ENCODE peak calls at places on chromosomes 12 and 14, in four cellular contexts. V is mucosa of descending colon, T is uterus, D is progenitor cell of endocrine pancreas. Z is an unnamed sample.

GRCh38 chr12:107320929-107321618 is 227.7 kb upstream of the CRY1 start:
- DNase-seq in V (peak; percentile 28), D (no peak), T (no peak), Z (no peak)

GRCh38 chr12:111322336-111323250 is 46.3 kb downstream of the PHETA1 start:
- DNase-seq in V (no peak), D (no peak), T (no peak), Z (no peak)

GRCh38 chr14:95056476-95056875 is 100.9 kb downstream of the DICER1 start:
- DNase-seq in T (no peak), D (no peak), V (no peak), Z (no peak)

GRCh38 chr12:50514526-50515276 is 9.9 kb downstream of the DIP2B start:
- DNase-seq in D (no peak), T (no peak), V (no peak), Z (no peak)

GRCh38 chr12:47903151-47903611 is 1.6 kb downstream of the VDR start:
- DNase-seq in V (peak; percentile 79), D (no peak), T (no peak), Z (no peak)

GRCh38 chr12:63913929-63914328 is 69.4 kb downstream of the SRGAP1 start:
- DNase-seq in V (no peak), T (no peak), D (no peak), Z (no peak)

GRCh38 chr14:58341152-58341748 is 42.9 kb downstream of the ARID4A start:
- DNase-seq in V (no peak), T (no peak), D (no peak), Z (no peak)

GRCh38 chr12:95608252-95609033 is 57.2 kb upstream of the USP44 start:
- DNase-seq in T (peak; percentile 36), V (peak; percentile 33), D (no peak), Z (no peak)

GRCh38 chr12:100393202-100393601 is 36.3 kb downstream of the SLC17A8 start:
- DNase-seq in T (no peak), D (no peak), V (no peak), Z (no peak)

GRCh38 chr12:45674583-45674982 is 54.9 kb upstream of the ARID2 start:
- DNase-seq in V (peak; percentile 18), T (peak; percentile 47), D (no peak), Z (no peak)

GRCh38 chr12:62792526-62792925 is 142.4 kb downstream of the PPM1H start:
- DNase-seq in T (no peak), D (no peak), V (no peak), Z (no peak)

GRCh38 chr14:61034416-61035100 is 53.5 kb downstream of the SLC38A6 start:
- DNase-seq in D (no peak), T (no peak), V (peak; percentile 30), Z (no peak)

GRCh38 chr12:90366286-90366685 is 588.7 kb downstream of the CCER1 start:
- DNase-seq in V (no peak), T (no peak), D (no peak), Z (no peak)

GRCh38 chr12:38639625-38640024 is 265.8 kb downstream of the CPNE8 start:
- DNase-seq in V (no peak), D (no peak), T (no peak), Z (no peak)

GRCh38 chr12:41302979-41303403 is 114.9 kb downstream of the PDZRN4 start:
- DNase-seq in T (no peak), V (no peak), D (no peak), Z (no peak)

GRCh38 chr12:126545411-126545810 is 1480.2 kb downstream of the AACS start:
- DNase-seq in V (no peak), T (no peak), D (no peak), Z (no peak)

GRCh38 chr12:116385486-116386217 is 108.2 kb upstream of the MED13L start:
- DNase-seq in T (no peak), D (no peak), V (no peak), Z (no peak)

GRCh38 chr12:42208574-42208973 is 29.5 kb downstream of the YAF2 start:
- DNase-seq in T (no peak), V (no peak), D (no peak), Z (no peak)

GRCh38 chr14:105087963-105088811 is 23.0 kb upstream of the GPR132 start:
- DNase-seq in D (no peak), V (no peak), T (peak; percentile 66), Z (peak; percentile 89)

GRCh38 chr12:58914457-58914856 is 5.8 kb downstream of the LRIG3 start:
- DNase-seq in V (no peak), T (no peak), D (no peak), Z (no peak)

GRCh38 chr12:68497702-68498101 is 113.0 kb upstream of the RAP1B start:
- DNase-seq in V (no peak), D (no peak), T (no peak), Z (no peak)

GRCh38 chr12:51886021-51886710 is 1.7 kb upstream of the ANKRD33 start:
- DNase-seq in T (peak; percentile 88), D (no peak), V (peak; percentile 59), Z (no peak)

GRCh38 chr12:51349026-51349425 is 2.5 kb upstream of the CELA1 start:
- DNase-seq in D (no peak), T (no peak), V (no peak), Z (no peak)

GRCh38 chr14:24398298-24398942 is 383 bp upstream of the NYNRIN start:
- DNase-seq in V (peak; percentile 60), T (peak; percentile 45), D (no peak), Z (no peak)

GRCh38 chr14:59126714-59127436 is 61.6 kb upstream of the DAAM1 start:
- DNase-seq in D (no peak), T (peak; percentile 37), V (peak; percentile 33), Z (no peak)

GRCh38 chr12:120902846-120903381 is 1.2 kb downstream of the SPPL3 start:
- DNase-seq in T (no peak), D (no peak), V (peak; percentile 20), Z (no peak)

GRCh38 chr12:119412811-119413794 is 78.6 kb downstream of the CCDC60 start:
- DNase-seq in T (peak; percentile 50), D (peak; percentile 63), V (peak; percentile 77), Z (no peak)

GRCh38 chr12:127509066-127509778 is 757.7 kb upstream of the TMEM132C start:
- DNase-seq in T (no peak), D (no peak), V (no peak), Z (no peak)

GRCh38 chr14:105206873-105207272 is 25.8 kb upstream of the NUDT14 start:
- DNase-seq in D (no peak), V (no peak), T (no peak), Z (no peak)

GRCh38 chr12:55824726-55825125 is 4.7 kb downstream of the DNAJC14 start:
- DNase-seq in D (no peak), T (no peak), V (no peak), Z (no peak)

GRCh38 chr14:76083796-76084195 is 67.9 kb upstream of the GPATCH2L start:
- DNase-seq in D (no peak), T (no peak), V (no peak), Z (no peak)

GRCh38 chr12:100279612-100280244 is 12.8 kb downstream of the SCYL2 start:
- DNase-seq in T (no peak), V (no peak), D (no peak), Z (no peak)

GRCh38 chr12:19639781-19640180 is 200.5 kb downstream of the AEBP2 start:
- DNase-seq in V (no peak), D (no peak), T (no peak), Z (no peak)

GRCh38 chr12:125645724-125646123 is 580.5 kb downstream of the AACS start:
- DNase-seq in V (no peak), T (no peak), D (no peak), Z (no peak)

GRCh38 chr14:97219356-97220017 is 422.3 kb downstream of the VRK1 start:
- DNase-seq in V (no peak), D (no peak), T (no peak), Z (no peak)

GRCh38 chr14:86035882-86036281 is 505.9 kb downstream of the FLRT2 start:
- DNase-seq in V (no peak), D (no peak), T (no peak), Z (no peak)

GRCh38 chr14:86038401-86038985 is 508.5 kb downstream of the FLRT2 start:
- DNase-seq in V (peak; percentile 25), D (peak; percentile 33), T (no peak), Z (no peak)
- TF ChIP-seq CTCF in V (peak; percentile 7), D (peak; percentile 78), T (no peak), Z (peak; percentile 76)

GRCh38 chr12:104057771-104058197 is 6.5 kb upstream of the HCFC2 start:
- DNase-seq in D (no peak), T (no peak), V (no peak), Z (no peak)
- TF ChIP-seq CTCF in D (peak; percentile 65), T (peak; percentile 44), V (no peak), Z (peak; percentile 68)

DNA sequence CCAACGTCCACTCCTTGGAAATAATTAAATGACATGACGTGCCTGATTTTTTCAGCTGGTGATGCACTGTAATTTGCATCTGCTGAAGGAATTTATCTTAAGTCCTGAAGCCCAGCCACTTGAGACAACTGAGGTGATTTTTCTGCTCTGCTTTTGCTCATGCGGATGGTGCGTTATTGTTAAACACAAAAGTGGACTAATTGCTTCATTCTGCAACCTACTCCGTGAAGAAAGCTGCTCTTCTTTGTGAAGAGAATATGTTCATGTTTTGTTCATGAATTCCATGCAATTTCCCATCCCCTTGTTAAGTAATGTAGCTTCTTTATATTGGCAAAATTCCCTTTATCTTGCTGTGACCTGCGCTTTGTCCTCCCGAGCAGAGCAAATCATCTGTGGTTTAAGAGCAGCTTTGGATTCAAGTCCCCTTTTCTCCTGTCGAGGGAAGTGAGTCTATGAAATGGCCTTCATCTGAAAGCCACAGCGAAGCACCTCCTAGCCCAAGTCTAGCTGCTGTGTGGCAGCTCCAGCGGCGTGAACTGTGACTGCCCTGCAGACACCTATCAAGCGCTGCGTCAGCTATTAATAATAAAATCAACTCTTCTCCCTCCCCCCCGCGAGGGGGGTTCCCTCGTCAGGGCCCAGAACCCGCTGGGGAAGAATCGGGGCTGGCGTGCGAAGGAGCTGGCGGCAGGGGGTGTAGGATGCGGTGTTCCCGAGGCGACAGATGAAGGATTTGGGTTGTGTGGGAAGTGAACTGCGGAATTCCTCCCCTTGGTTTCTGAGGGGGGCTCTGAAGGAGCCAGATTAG is 867 bp upstream of the ATP2A2 start:
- DNase-seq in T (no peak), D (peak; percentile 18), V (peak; percentile 65), Z (no peak)
- TF ChIP-seq CTCF in T (no peak), D (no peak), V (no peak), Z (no peak)

GRCh38 chr12:12007713-12008231 is 63.0 kb upstream of the BCL2L14 start:
- DNase-seq in D (no peak), V (no peak), T (no peak), Z (no peak)

GRCh38 chr12:12008232-12008850 is 62.4 kb upstream of the BCL2L14 start:
- DNase-seq in V (no peak), T (no peak), D (no peak), Z (no peak)

GRCh38 chr12:12007001-12007712 is 63.6 kb upstream of the BCL2L14 start:
- DNase-seq in V (no peak), D (no peak), T (no peak), Z (no peak)

GRCh38 chr12:12010277-12011031 is 60.3 kb upstream of the BCL2L14 start:
- DNase-seq in V (peak; percentile 43), D (no peak), T (no peak), Z (no peak)

DNA sequence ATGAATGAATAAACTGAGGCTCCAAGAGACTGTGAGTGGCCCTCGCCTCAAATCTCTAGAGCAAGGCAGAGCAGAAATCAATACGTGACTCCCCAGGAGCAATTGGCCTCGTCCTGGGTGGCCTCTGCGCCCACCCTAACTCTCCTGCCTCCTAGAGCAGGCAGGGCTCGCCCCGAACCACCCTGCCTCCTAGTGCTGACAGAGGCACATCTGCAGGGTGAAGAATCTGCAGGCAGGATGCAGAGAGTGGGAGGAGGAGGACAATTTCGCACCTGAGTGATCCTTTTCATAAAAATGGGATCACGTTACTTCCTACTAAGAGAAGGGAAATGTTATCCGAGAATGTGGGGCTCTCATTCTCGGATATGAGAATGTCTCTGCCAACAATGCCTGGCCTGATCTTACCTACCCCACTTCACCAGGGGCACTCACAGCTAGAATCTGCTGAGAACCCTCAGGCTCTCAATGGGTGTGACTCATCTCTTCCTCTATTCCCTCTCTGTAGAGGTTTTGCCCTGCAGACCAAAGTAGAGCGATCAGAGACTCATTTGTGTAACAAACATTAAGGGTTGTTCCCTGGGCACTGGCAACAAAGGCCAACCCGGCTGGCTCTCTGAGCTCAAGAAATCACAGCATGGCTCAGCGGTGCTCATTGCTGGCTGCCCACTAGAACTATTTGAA is 61.7 kb upstream of the BCL2L14 start:
- DNase-seq in D (no peak), T (no peak), V (no peak), Z (no peak)
- TF ChIP-seq CTCF in D (no peak), T (no peak), V (no peak), Z (no peak)

Z was measured in osteocyte.